ENCODE peak calls at places on chromosomes 6 and 20, in four cellular contexts. One of them, this sample, is unnamed.

GRCh38 chr6:21808045-21808470 is 214.5 kb downstream of the SOX4 start:
- DNase-seq in lower lobe of right lung: no peak
- DNase-seq in K562: no peak
- DNase-seq in CD4-positive, alpha-beta T cell: no peak
- DNase-seq in this sample: no peak

GRCh38 chr6:37547564-37548061 is 47.9 kb upstream of the CCDC167 start:
- DNase-seq in lower lobe of right lung: no peak
- DNase-seq in K562: no peak
- DNase-seq in CD4-positive, alpha-beta T cell: no peak
- DNase-seq in this sample: no peak

GRCh38 chr20:64099880-64100565 is 7.3 kb downstream of the NPBWR2 start:
- DNase-seq in lower lobe of right lung: no peak
- DNase-seq in K562: no peak
- DNase-seq in CD4-positive, alpha-beta T cell: no peak
- DNase-seq in this sample: no peak

GRCh38 chr6:139080255-139080920 is 51.8 kb downstream of the ABRACL start:
- DNase-seq in lower lobe of right lung: no peak
- DNase-seq in K562: no peak
- DNase-seq in CD4-positive, alpha-beta T cell: no peak
- DNase-seq in this sample: no peak

GRCh38 chr6:6631526-6632276 is 43.2 kb downstream of the LY86 start:
- DNase-seq in lower lobe of right lung: no peak
- DNase-seq in K562: no peak
- DNase-seq in CD4-positive, alpha-beta T cell: no peak
- DNase-seq in this sample: no peak

GRCh38 chr20:45415822-45416637 is at the start of gene PIGT:
- DNase-seq in lower lobe of right lung: peak; percentile 92
- DNase-seq in K562: peak; percentile 90
- DNase-seq in CD4-positive, alpha-beta T cell: peak; percentile 75
- DNase-seq in this sample: peak; percentile 90

GRCh38 chr20:47985092-47985850 is 200.0 kb upstream of the SULF2 start:
- DNase-seq in lower lobe of right lung: no peak
- DNase-seq in K562: peak; percentile 71
- DNase-seq in CD4-positive, alpha-beta T cell: no peak
- DNase-seq in this sample: no peak

GRCh38 chr6:11632795-11633511 is 95.4 kb downstream of the TMEM170B start:
- DNase-seq in lower lobe of right lung: no peak
- DNase-seq in K562: no peak
- DNase-seq in CD4-positive, alpha-beta T cell: no peak
- DNase-seq in this sample: no peak

GRCh38 chr6:15952231-15953151 is 176.4 kb upstream of the MYLIP start:
- DNase-seq in lower lobe of right lung: no peak
- DNase-seq in K562: no peak
- DNase-seq in CD4-positive, alpha-beta T cell: no peak
- DNase-seq in this sample: no peak

GRCh38 chr6:3825851-3826581 is 23.2 kb upstream of the FAM50B start:
- DNase-seq in lower lobe of right lung: peak; percentile 85
- DNase-seq in K562: no peak
- DNase-seq in CD4-positive, alpha-beta T cell: no peak
- DNase-seq in this sample: peak; percentile 91

GRCh38 chr20:1820137-1821074 is 74.8 kb upstream of the SIRPA start:
- DNase-seq in lower lobe of right lung: peak; percentile 70
- DNase-seq in K562: no peak
- DNase-seq in CD4-positive, alpha-beta T cell: no peak
- DNase-seq in this sample: no peak

GRCh38 chr6:86581833-86582232 is 355.5 kb upstream of the HTR1E start:
- DNase-seq in lower lobe of right lung: no peak
- DNase-seq in K562: no peak
- DNase-seq in CD4-positive, alpha-beta T cell: no peak
- DNase-seq in this sample: no peak

GRCh38 chr6:22647671-22648070 is 78.3 kb downstream of the HDGFL1 start:
- DNase-seq in lower lobe of right lung: no peak
- DNase-seq in K562: no peak
- DNase-seq in CD4-positive, alpha-beta T cell: no peak
- DNase-seq in this sample: no peak

GRCh38 chr20:12383770-12384304 is 466.1 kb downstream of the BTBD3 start:
- DNase-seq in lower lobe of right lung: no peak
- DNase-seq in K562: no peak
- DNase-seq in CD4-positive, alpha-beta T cell: no peak
- DNase-seq in this sample: no peak

GRCh38 chr6:129475477-129476247 is 234.3 kb downstream of the ARHGAP18 start:
- DNase-seq in lower lobe of right lung: no peak
- DNase-seq in K562: no peak
- DNase-seq in CD4-positive, alpha-beta T cell: no peak
- DNase-seq in this sample: no peak

GRCh38 chr6:75735491-75736186 is 13.4 kb upstream of the MYO6 start:
- DNase-seq in lower lobe of right lung: no peak
- DNase-seq in K562: no peak
- DNase-seq in CD4-positive, alpha-beta T cell: no peak
- DNase-seq in this sample: peak; percentile 85

GRCh38 chr20:48523191-48523757 is 304.5 kb downstream of the PREX1 start:
- DNase-seq in lower lobe of right lung: no peak
- DNase-seq in K562: peak; percentile 32
- DNase-seq in CD4-positive, alpha-beta T cell: no peak
- DNase-seq in this sample: peak; percentile 38

GRCh38 chr6:149563203-149563927 is 2.8 kb upstream of the GINM1 start:
- DNase-seq in lower lobe of right lung: no peak
- DNase-seq in K562: no peak
- DNase-seq in CD4-positive, alpha-beta T cell: no peak
- DNase-seq in this sample: peak; percentile 3

GRCh38 chr20:14434379-14435136 is 97.1 kb upstream of the FLRT3 start:
- DNase-seq in lower lobe of right lung: no peak
- DNase-seq in K562: no peak
- DNase-seq in CD4-positive, alpha-beta T cell: no peak
- DNase-seq in this sample: no peak

GRCh38 chr6:63941747-63942470 is 306.3 kb downstream of the PHF3 start:
- DNase-seq in lower lobe of right lung: no peak
- DNase-seq in K562: no peak
- DNase-seq in CD4-positive, alpha-beta T cell: no peak
- DNase-seq in this sample: no peak

GRCh38 chr6:13159295-13159694 is 169.0 kb downstream of the TBC1D7 start:
- DNase-seq in lower lobe of right lung: no peak
- DNase-seq in K562: no peak
- DNase-seq in CD4-positive, alpha-beta T cell: no peak
- DNase-seq in this sample: no peak

GRCh38 chr20:35369804-35370203 is 42.0 kb downstream of the UQCC1 start:
- DNase-seq in lower lobe of right lung: no peak
- DNase-seq in K562: no peak
- DNase-seq in CD4-positive, alpha-beta T cell: no peak
- DNase-seq in this sample: no peak

GRCh38 chr20:35368616-35369423 is 43.0 kb downstream of the UQCC1 start:
- DNase-seq in lower lobe of right lung: no peak
- DNase-seq in K562: no peak
- DNase-seq in CD4-positive, alpha-beta T cell: no peak
- DNase-seq in this sample: no peak

DNA sequence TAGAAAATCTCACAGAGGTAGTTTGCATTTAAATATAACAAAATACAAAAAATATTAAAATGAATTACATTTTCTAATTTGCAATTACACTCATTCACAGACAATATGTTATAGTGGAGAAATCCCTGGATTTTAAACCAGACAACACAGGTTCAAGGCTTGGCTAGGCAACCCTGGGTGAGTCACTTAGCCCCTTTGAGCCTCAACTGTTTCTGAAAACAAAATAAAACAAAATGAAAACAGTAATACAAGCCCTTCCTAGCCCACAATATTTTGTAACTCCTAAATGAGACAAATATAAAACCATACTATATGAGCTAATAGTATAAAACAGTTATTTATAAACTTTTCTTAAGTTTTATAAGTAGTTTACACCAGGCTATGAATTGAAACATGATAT is 41.0 kb downstream of the UQCC1 start:
- DNase-seq in lower lobe of right lung: no peak
- DNase-seq in K562: no peak
- DNase-seq in CD4-positive, alpha-beta T cell: no peak
- DNase-seq in this sample: no peak
- H3K27ac ChIP-seq in lower lobe of right lung: no peak overlapping the region
- H3K27ac ChIP-seq in K562: no peak overlapping the region
- H3K27ac ChIP-seq in CD4-positive, alpha-beta T cell: no peak overlapping the region
- H3K27ac ChIP-seq in this sample: no peak overlapping the region

DNA sequence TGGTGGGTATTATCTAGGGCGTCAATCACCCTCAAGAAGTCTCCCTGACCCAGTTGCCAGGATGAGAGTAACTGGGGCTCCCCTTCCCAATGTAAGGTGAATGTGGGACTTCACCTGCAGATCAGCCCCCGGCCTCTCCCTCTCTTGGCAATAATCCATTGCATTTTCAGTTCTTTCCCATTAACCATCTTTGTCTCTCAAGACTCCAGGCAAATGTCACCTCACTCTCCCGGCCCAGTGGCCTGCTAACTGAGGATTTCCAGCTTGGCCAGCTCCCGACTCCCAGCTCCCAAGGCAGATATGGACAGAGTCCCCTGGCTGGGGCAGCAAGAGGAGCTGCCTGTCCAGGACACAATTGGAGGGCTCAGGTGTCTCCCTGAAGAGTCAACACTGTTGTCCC is 7.3 kb downstream of the ETV7 start:
- DNase-seq in lower lobe of right lung: no peak
- DNase-seq in K562: no peak
- DNase-seq in CD4-positive, alpha-beta T cell: no peak
- DNase-seq in this sample: no peak
- H3K27ac ChIP-seq in lower lobe of right lung: no peak overlapping the region
- H3K27ac ChIP-seq in K562: no peak overlapping the region
- H3K27ac ChIP-seq in CD4-positive, alpha-beta T cell: no peak overlapping the region
- H3K27ac ChIP-seq in this sample: no peak overlapping the region

GRCh38 chr6:142830807-142831206 is 114.2 kb downstream of the HIVEP2 start:
- DNase-seq in lower lobe of right lung: no peak
- DNase-seq in K562: no peak
- DNase-seq in CD4-positive, alpha-beta T cell: no peak
- DNase-seq in this sample: no peak

GRCh38 chr6:142833798-142834197 is 111.2 kb downstream of the HIVEP2 start:
- DNase-seq in lower lobe of right lung: no peak
- DNase-seq in K562: no peak
- DNase-seq in CD4-positive, alpha-beta T cell: no peak
- DNase-seq in this sample: no peak

GRCh38 chr6:142834853-142835252 is 110.1 kb downstream of the HIVEP2 start:
- DNase-seq in lower lobe of right lung: no peak
- DNase-seq in K562: no peak
- DNase-seq in CD4-positive, alpha-beta T cell: no peak
- DNase-seq in this sample: no peak

GRCh38 chr6:142835787-142836186 is 109.2 kb downstream of the HIVEP2 start:
- DNase-seq in lower lobe of right lung: no peak
- DNase-seq in K562: no peak
- DNase-seq in CD4-positive, alpha-beta T cell: no peak
- DNase-seq in this sample: no peak

GRCh38 chr6:142833054-142833453 is 111.9 kb downstream of the HIVEP2 start:
- DNase-seq in lower lobe of right lung: no peak
- DNase-seq in K562: no peak
- DNase-seq in CD4-positive, alpha-beta T cell: no peak
- DNase-seq in this sample: no peak
- H3K27ac ChIP-seq in lower lobe of right lung: no peak overlapping the region
- H3K27ac ChIP-seq in K562: no peak overlapping the region
- H3K27ac ChIP-seq in CD4-positive, alpha-beta T cell: no peak overlapping the region
- H3K27ac ChIP-seq in this sample: no peak overlapping the region

DNA sequence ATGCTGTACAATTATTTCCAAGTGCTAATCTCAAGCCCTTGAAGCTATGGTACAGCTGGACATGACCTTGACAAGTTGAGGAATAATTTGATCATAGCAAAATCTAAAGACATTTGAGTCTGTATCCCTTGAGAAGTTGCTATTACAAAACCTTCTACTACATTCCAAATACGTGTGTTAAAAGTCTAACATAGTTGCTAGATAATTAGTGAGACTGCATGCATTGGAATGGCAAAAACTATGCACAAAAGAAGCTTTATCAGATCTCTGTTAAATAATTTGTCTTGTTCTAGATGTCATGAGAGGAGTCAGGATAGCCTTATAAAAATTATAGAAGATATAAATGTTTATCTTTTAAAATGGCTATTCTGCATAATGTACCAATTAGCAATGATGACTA is 127.8 kb downstream of the GJA1 start:
- DNase-seq in lower lobe of right lung: no peak
- DNase-seq in K562: no peak
- DNase-seq in CD4-positive, alpha-beta T cell: no peak
- DNase-seq in this sample: no peak
- H3K27ac ChIP-seq in lower lobe of right lung: no peak overlapping the region
- H3K27ac ChIP-seq in K562: no peak overlapping the region
- H3K27ac ChIP-seq in CD4-positive, alpha-beta T cell: no peak overlapping the region
- H3K27ac ChIP-seq in this sample: no peak overlapping the region

GRCh38 chr6:108588586-108588985 is 27.9 kb downstream of the FOXO3 start:
- DNase-seq in lower lobe of right lung: no peak
- DNase-seq in K562: no peak
- DNase-seq in CD4-positive, alpha-beta T cell: no peak
- DNase-seq in this sample: peak; percentile 31
- H3K27ac ChIP-seq in lower lobe of right lung: peak overlapping the region; percentile 92
- H3K27ac ChIP-seq in K562: peak overlapping the region; percentile 67
- H3K27ac ChIP-seq in CD4-positive, alpha-beta T cell: no peak overlapping the region
- H3K27ac ChIP-seq in this sample: no peak overlapping the region

GRCh38 chr6:136526196-136526930 is 23.9 kb downstream of the MAP7 start:
- DNase-seq in lower lobe of right lung: peak; percentile 69
- DNase-seq in K562: peak; percentile 39
- DNase-seq in CD4-positive, alpha-beta T cell: no peak
- DNase-seq in this sample: no peak

GRCh38 chr6:136529655-136530054 is 20.6 kb downstream of the MAP7 start:
- DNase-seq in lower lobe of right lung: no peak
- DNase-seq in K562: no peak
- DNase-seq in CD4-positive, alpha-beta T cell: no peak
- DNase-seq in this sample: no peak

GRCh38 chr6:136527831-136528230 is 22.4 kb downstream of the MAP7 start:
- DNase-seq in lower lobe of right lung: no peak
- DNase-seq in K562: no peak
- DNase-seq in CD4-positive, alpha-beta T cell: no peak
- DNase-seq in this sample: no peak

GRCh38 chr6:136526937-136527336 is 23.3 kb downstream of the MAP7 start:
- DNase-seq in lower lobe of right lung: no peak
- DNase-seq in K562: no peak
- DNase-seq in CD4-positive, alpha-beta T cell: no peak
- DNase-seq in this sample: no peak

DNA sequence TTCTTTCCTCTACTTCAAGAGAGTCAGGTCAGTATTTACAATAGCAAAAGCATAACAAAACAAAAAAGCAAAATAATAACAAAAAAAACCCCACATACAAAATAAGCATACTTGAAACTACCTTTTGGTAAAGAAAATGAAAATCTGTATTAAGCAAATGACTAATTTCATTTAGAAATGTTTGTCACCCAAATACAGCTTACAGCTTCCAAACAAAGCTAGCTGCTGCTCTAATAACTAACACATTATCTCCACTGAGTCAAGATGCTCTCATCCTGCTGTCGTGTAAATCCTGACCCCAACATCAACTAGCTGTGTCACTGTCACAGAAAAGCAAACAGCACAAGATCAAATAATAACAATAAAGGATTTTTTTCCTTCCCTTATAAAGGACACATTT is 21.7 kb downstream of the MAP7 start:
- DNase-seq in lower lobe of right lung: no peak
- DNase-seq in K562: no peak
- DNase-seq in CD4-positive, alpha-beta T cell: no peak
- DNase-seq in this sample: no peak
- H3K27ac ChIP-seq in lower lobe of right lung: no peak overlapping the region
- H3K27ac ChIP-seq in K562: no peak overlapping the region
- H3K27ac ChIP-seq in CD4-positive, alpha-beta T cell: no peak overlapping the region
- H3K27ac ChIP-seq in this sample: no peak overlapping the region